ENCODE peak calls at places on chromosomes 1 and 21, in five cellular contexts. One of them, this sample, is unnamed.

GRCh38 chr1:85374160-85374559 is 90.8 kb downstream of the DDAH1 start:
- DNase-seq in left ventricle myocardium inferior: no peak
- DNase-seq in hepatocyte: no peak
- DNase-seq in cardiac fibroblast: peak; percentile 91
- DNase-seq in bronchial epithelial cell: peak; percentile 93
- DNase-seq in this sample: no peak

GRCh38 chr1:117290855-117291254 is 76.4 kb upstream of the MAN1A2 start:
- DNase-seq in cardiac fibroblast: peak; percentile 9
- DNase-seq in hepatocyte: no peak
- DNase-seq in left ventricle myocardium inferior: no peak
- DNase-seq in bronchial epithelial cell: peak; percentile 85
- DNase-seq in this sample: no peak

GRCh38 chr1:112317140-112317539 is 78.9 kb upstream of the CTTNBP2NL start:
- DNase-seq in hepatocyte: peak; percentile 15
- DNase-seq in bronchial epithelial cell: no peak
- DNase-seq in cardiac fibroblast: no peak
- DNase-seq in left ventricle myocardium inferior: no peak
- DNase-seq in this sample: no peak

GRCh38 chr1:89487972-89488371 is 36.7 kb upstream of the LRRC8B start:
- DNase-seq in bronchial epithelial cell: no peak
- DNase-seq in cardiac fibroblast: no peak
- DNase-seq in hepatocyte: no peak
- DNase-seq in left ventricle myocardium inferior: no peak
- DNase-seq in this sample: no peak

GRCh38 chr1:10904396-10905358 is 107.8 kb upstream of the TARDBP start:
- DNase-seq in cardiac fibroblast: no peak
- DNase-seq in bronchial epithelial cell: no peak
- DNase-seq in left ventricle myocardium inferior: no peak
- DNase-seq in hepatocyte: no peak
- DNase-seq in this sample: no peak

GRCh38 chr1:17425806-17426205 is 13.7 kb downstream of the RCC2 start:
- DNase-seq in hepatocyte: no peak
- DNase-seq in bronchial epithelial cell: no peak
- DNase-seq in left ventricle myocardium inferior: no peak
- DNase-seq in cardiac fibroblast: no peak
- DNase-seq in this sample: no peak

GRCh38 chr1:219806642-219807041 is 121.7 kb downstream of the SLC30A10 start:
- DNase-seq in cardiac fibroblast: no peak
- DNase-seq in left ventricle myocardium inferior: no peak
- DNase-seq in hepatocyte: no peak
- DNase-seq in bronchial epithelial cell: no peak
- DNase-seq in this sample: no peak

GRCh38 chr21:27035791-27036190 is 68.9 kb upstream of the ADAMTS5 start:
- DNase-seq in bronchial epithelial cell: no peak
- DNase-seq in left ventricle myocardium inferior: no peak
- DNase-seq in cardiac fibroblast: no peak
- DNase-seq in hepatocyte: no peak
- DNase-seq in this sample: no peak

GRCh38 chr1:86913399-86913895 is 479 bp downstream of the SELENOF start:
- DNase-seq in bronchial epithelial cell: peak; percentile 33
- DNase-seq in cardiac fibroblast: peak; percentile 57
- DNase-seq in left ventricle myocardium inferior: no peak
- DNase-seq in hepatocyte: peak; percentile 68
- DNase-seq in this sample: peak; percentile 39

GRCh38 chr1:85199667-85200366 is 999 bp downstream of the SYDE2 start:
- DNase-seq in bronchial epithelial cell: peak; percentile 35
- DNase-seq in cardiac fibroblast: no peak
- DNase-seq in left ventricle myocardium inferior: no peak
- DNase-seq in hepatocyte: no peak
- DNase-seq in this sample: no peak

GRCh38 chr21:15514073-15514946 is 215.5 kb upstream of the USP25 start:
- DNase-seq in hepatocyte: peak; percentile 40
- DNase-seq in left ventricle myocardium inferior: no peak
- DNase-seq in cardiac fibroblast: no peak
- DNase-seq in bronchial epithelial cell: no peak
- DNase-seq in this sample: peak; percentile 56

GRCh38 chr1:116628448-116628847 is 39.1 kb downstream of the IGSF3 start:
- DNase-seq in cardiac fibroblast: no peak
- DNase-seq in left ventricle myocardium inferior: no peak
- DNase-seq in bronchial epithelial cell: no peak
- DNase-seq in hepatocyte: no peak
- DNase-seq in this sample: peak; percentile 44

GRCh38 chr1:147246910-147247655 is 4.6 kb downstream of the CHD1L start:
- DNase-seq in bronchial epithelial cell: no peak
- DNase-seq in left ventricle myocardium inferior: no peak
- DNase-seq in cardiac fibroblast: no peak
- DNase-seq in hepatocyte: no peak
- DNase-seq in this sample: no peak

GRCh38 chr1:44784094-44785026 is 3.6 kb downstream of the BEST4 start:
- DNase-seq in cardiac fibroblast: no peak
- DNase-seq in bronchial epithelial cell: no peak
- DNase-seq in left ventricle myocardium inferior: no peak
- DNase-seq in hepatocyte: no peak
- DNase-seq in this sample: peak; percentile 68

DNA sequence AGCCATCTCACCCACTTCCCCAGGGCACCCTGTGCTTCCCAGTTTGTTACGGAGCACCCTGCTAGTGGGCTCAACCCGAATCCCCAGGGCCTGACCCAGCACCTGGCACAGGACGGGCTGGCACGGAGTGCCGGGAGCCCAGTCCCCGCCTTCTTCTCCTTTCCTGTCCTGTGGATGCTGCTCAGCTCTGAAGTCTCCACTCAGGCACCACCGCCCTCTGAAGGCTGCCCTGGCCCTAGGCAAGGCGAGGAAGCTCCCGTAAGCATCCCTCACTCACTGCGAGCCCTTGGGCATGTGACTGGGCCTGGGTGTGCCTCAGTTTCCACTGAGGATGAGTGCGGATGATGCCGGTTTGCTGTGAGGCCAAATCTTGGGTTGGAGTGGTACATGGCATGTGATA is 21.8 kb downstream of the SLC1A7 start:
- DNase-seq in left ventricle myocardium inferior: no peak
- DNase-seq in cardiac fibroblast: no peak
- DNase-seq in hepatocyte: no peak
- DNase-seq in bronchial epithelial cell: no peak
- DNase-seq in this sample: no peak
- TF ChIP-seq CTCF in left ventricle myocardium inferior: no peak
- TF ChIP-seq CTCF in cardiac fibroblast: no peak
- TF ChIP-seq CTCF in hepatocyte: no peak
- TF ChIP-seq CTCF in bronchial epithelial cell: no peak
- TF ChIP-seq CTCF in this sample: no peak

DNA sequence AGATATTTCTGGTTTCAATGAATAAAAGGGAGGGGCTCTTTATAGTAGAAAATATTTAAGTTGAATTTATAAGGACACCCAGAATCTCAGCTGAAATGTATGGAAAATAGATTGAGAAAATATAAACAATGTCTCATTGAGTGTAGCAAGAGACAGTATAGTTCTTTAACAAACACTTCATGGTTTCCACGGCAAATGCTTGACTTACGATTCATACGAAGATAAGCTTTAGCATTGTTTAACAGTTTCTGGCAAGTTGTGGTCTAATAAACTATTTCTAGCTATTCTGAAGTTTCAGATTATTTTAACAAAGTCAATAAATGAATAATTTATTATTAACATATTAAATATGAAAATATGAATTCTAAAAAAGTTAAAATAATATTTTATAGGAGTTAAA is 1419.4 kb downstream of the KCNT2 start:
- DNase-seq in left ventricle myocardium inferior: no peak
- DNase-seq in bronchial epithelial cell: no peak
- DNase-seq in hepatocyte: no peak
- DNase-seq in cardiac fibroblast: no peak
- DNase-seq in this sample: no peak
- TF ChIP-seq CTCF in left ventricle myocardium inferior: no peak
- TF ChIP-seq CTCF in bronchial epithelial cell: no peak
- TF ChIP-seq CTCF in hepatocyte: no peak
- TF ChIP-seq CTCF in cardiac fibroblast: no peak
- TF ChIP-seq CTCF in this sample: no peak

DNA sequence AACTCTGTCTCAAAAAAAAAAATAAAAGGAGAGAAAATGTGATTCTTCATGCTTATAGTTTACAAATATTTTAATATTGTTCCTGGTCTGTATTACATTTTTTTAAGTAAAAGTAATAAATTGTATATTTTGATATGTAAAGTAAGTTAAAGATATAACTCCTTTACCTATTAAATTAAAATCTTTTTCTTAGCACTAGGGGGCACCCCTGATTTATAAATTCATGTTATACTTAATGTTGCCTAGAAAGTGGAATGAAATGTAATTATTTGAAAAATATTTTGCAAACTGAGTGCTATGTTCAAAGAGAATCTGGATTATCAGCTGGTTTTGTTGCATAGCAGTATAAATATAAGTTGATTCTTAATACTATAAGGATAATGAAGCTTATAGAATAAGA is 49.2 kb downstream of the RALGPS2 start:
- DNase-seq in bronchial epithelial cell: peak; percentile 20
- DNase-seq in left ventricle myocardium inferior: no peak
- DNase-seq in hepatocyte: peak; percentile 28
- DNase-seq in cardiac fibroblast: peak; percentile 67
- DNase-seq in this sample: no peak
- TF ChIP-seq CTCF in bronchial epithelial cell: no peak
- TF ChIP-seq CTCF in left ventricle myocardium inferior: peak; percentile 50
- TF ChIP-seq CTCF in hepatocyte: peak; percentile 60
- TF ChIP-seq CTCF in cardiac fibroblast: peak; percentile 17
- TF ChIP-seq CTCF in this sample: no peak

GRCh38 chr1:150925080-150925479 is 1.1 kb upstream of the SETDB1 start:
- DNase-seq in hepatocyte: no peak
- DNase-seq in left ventricle myocardium inferior: no peak
- DNase-seq in bronchial epithelial cell: no peak
- DNase-seq in cardiac fibroblast: peak; percentile 3
- DNase-seq in this sample: no peak

GRCh38 chr1:150922519-150922975 is 3.6 kb upstream of the SETDB1 start:
- DNase-seq in bronchial epithelial cell: peak; percentile 95
- DNase-seq in hepatocyte: peak; percentile 88
- DNase-seq in left ventricle myocardium inferior: peak; percentile 28
- DNase-seq in cardiac fibroblast: peak; percentile 95
- DNase-seq in this sample: peak; percentile 76

GRCh38 chr1:150927629-150928028 is 1.5 kb downstream of the SETDB1 start:
- DNase-seq in cardiac fibroblast: no peak
- DNase-seq in bronchial epithelial cell: no peak
- DNase-seq in hepatocyte: no peak
- DNase-seq in left ventricle myocardium inferior: no peak
- DNase-seq in this sample: no peak

GRCh38 chr1:150928286-150928685 is 2.1 kb downstream of the SETDB1 start:
- DNase-seq in cardiac fibroblast: peak; percentile 39
- DNase-seq in bronchial epithelial cell: no peak
- DNase-seq in left ventricle myocardium inferior: no peak
- DNase-seq in hepatocyte: no peak
- DNase-seq in this sample: no peak

DNA sequence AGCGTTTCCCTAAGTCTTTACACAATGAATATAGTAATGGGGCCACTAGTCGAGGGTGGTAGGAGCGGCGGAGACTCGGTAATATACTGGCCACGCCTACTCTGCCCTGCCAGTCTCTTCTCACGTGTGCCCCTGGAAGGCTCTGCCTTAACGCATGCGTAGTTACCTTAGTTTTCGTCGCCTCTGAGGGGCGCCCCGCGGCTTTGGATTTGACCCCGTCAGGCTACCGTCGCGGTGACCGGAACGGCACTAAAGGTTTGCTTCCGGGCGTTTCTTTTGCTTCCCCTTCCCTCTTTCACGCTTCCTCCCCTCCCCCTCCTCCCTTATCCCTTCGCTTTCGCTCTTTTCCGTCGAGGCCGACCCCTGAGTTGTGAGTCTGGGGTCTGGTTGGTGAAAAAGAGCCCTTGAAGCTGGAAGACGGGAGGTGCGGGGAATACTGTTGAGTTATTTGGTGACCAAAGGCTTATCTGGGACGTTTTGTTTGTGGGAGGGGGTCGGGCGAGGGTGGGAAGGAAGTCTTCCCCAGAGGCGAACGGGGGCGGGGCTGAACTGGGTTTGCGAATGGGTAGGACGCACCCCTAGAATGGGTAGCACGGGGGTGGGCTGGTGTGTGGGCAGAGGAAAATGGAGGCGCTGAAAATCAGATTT is at the start of gene SETDB1:
- DNase-seq in bronchial epithelial cell: peak; percentile 92
- DNase-seq in cardiac fibroblast: peak; percentile 98
- DNase-seq in hepatocyte: peak; percentile 98
- DNase-seq in left ventricle myocardium inferior: peak; percentile 94
- DNase-seq in this sample: peak; percentile 87
- TF ChIP-seq CTCF in bronchial epithelial cell: peak; percentile 27
- TF ChIP-seq CTCF in cardiac fibroblast: no peak
- TF ChIP-seq CTCF in hepatocyte: no peak
- TF ChIP-seq CTCF in left ventricle myocardium inferior: no peak
- TF ChIP-seq CTCF in this sample: no peak

DNA sequence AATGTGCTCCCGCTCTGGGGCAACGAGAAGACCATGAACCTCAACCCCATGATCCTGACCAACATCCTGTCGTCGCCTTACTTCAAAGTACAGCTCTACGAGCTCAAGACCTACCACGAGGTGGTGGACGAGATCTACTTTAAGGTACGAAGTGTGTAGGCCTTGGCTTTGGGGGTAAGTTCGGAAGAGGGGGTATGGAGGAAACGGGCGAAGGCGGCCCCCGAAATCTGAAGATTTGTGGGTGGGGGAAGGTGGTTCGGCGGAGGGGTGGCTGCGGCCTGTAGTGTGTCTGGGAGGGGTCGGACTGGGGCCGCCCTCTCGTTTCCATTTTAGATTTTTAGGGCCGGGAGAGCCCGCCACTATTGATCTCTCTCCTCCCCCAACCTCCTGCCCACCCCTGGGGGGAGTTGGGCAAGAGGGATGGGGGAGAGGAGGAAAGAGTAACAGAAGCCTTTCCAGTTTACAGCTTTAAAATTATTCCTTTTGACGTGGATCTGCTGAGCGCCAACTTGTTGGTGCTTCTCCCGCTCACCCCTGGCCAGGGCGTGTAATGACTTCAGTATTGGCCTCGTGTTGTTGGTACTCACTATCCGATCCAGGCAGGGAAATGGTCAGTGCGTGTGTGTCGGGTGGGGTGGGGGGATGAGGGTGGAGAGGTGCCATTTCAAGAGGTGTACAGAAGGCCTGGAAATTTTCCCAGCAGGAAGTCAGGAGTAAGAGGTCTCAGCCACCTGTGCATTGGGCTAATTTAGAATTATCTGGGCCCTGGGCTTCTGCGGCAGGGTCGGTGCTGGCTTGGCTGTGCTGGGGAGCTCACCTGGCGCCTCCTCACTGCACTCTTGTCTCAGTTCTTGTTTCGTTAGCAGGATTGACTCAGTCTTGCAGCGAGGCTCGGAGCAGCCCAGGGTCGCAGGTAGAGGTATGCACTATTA is 880 bp downstream of the PRPF38B start:
- DNase-seq in bronchial epithelial cell: peak; percentile 70
- DNase-seq in cardiac fibroblast: peak; percentile 79
- DNase-seq in left ventricle myocardium inferior: peak; percentile 20
- DNase-seq in hepatocyte: peak; percentile 76
- DNase-seq in this sample: peak; percentile 68
- TF ChIP-seq CTCF in bronchial epithelial cell: peak; percentile 50
- TF ChIP-seq CTCF in cardiac fibroblast: peak; percentile 27
- TF ChIP-seq CTCF in left ventricle myocardium inferior: no peak
- TF ChIP-seq CTCF in hepatocyte: peak; percentile 51
- TF ChIP-seq CTCF in this sample: no peak